ENCODE peak calls at places on chromosomes 6 and 20, in four cellular contexts. X, I, J and P are unnamed samples.

GRCh38 chr6:12353731-12354130 is 63.6 kb downstream of the EDN1 start:
- DNase-seq in X (no peak), I (no peak), J (no peak), P (no peak)

GRCh38 chr20:20466341-20466879 is 98.5 kb downstream of the INSM1 start:
- DNase-seq in X (no peak), I (no peak), J (no peak), P (peak)

GRCh38 chr20:38841570-38841969 is 36.1 kb downstream of the PPP1R16B start:
- DNase-seq in X (no peak), I (no peak), J (no peak), P (no peak)

GRCh38 chr6:17103715-17104114 is 1.9 kb downstream of the STMND1 start:
- DNase-seq in X (no peak), I (no peak), J (peak), P (no peak)

GRCh38 chr20:12201289-12201991 is 283.7 kb downstream of the BTBD3 start:
- DNase-seq in X (no peak), I (no peak), J (no peak), P (no peak)

GRCh38 chr6:158705386-158706126 is 55.7 kb downstream of the SYTL3 start:
- DNase-seq in X (no peak), I (no peak), J (no peak), P (no peak)

GRCh38 chr6:13924146-13924948 is 405 bp upstream of the RNF182 start:
- DNase-seq in X (peak), I (peak), J (no peak), P (no peak)

GRCh38 chr6:151900256-151900655 is 92.8 kb downstream of the ESR1 start:
- DNase-seq in X (no peak), I (no peak), J (no peak), P (no peak)

GRCh38 chr20:46011631-46012482 is 3.1 kb downstream of the MMP9 start:
- DNase-seq in X (no peak), I (no peak), J (peak), P (no peak)

GRCh38 chr6:55239099-55239498 is 64.8 kb downstream of the HCRTR2 start:
- DNase-seq in X (no peak), I (no peak), J (no peak), P (no peak)

GRCh38 chr6:14915888-14916832 is 329.7 kb upstream of the JARID2 start:
- DNase-seq in X (no peak), I (no peak), J (no peak), P (no peak)

GRCh38 chr6:43717822-43718221 is 30.2 kb upstream of the MRPS18A start:
- DNase-seq in X (no peak), I (no peak), J (no peak), P (no peak)

GRCh38 chr6:45302832-45303231 is 25.3 kb upstream of the RUNX2 start:
- DNase-seq in X (no peak), I (no peak), J (no peak), P (no peak)

GRCh38 chr6:8321671-8322404 is 113.5 kb downstream of the SLC35B3 start:
- DNase-seq in X (no peak), I (no peak), J (no peak), P (no peak)

GRCh38 chr6:138685257-138685656 is 88.3 kb upstream of the CCDC28A start:
- DNase-seq in X (no peak), I (no peak), J (no peak), P (no peak)

GRCh38 chr6:54718541-54719023 is 128.0 kb upstream of the FAM83B start:
- DNase-seq in X (no peak), I (no peak), J (no peak), P (no peak)

GRCh38 chr6:142112451-142113061 is 20.2 kb upstream of the GJE1 start:
- DNase-seq in X (peak), I (peak), J (peak), P (peak)

GRCh38 chr6:3294921-3295871 is 36.4 kb downstream of the PSMG4 start:
- DNase-seq in X (no peak), I (no peak), J (no peak), P (no peak)

GRCh38 chr6:111727041-111727440 is 121.4 kb upstream of the TRAF3IP2 start:
- DNase-seq in X (no peak), I (no peak), J (no peak), P (no peak)

GRCh38 chr20:41697861-41698559 is 79.8 kb upstream of the CHD6 start:
- DNase-seq in X (peak), I (peak), J (peak), P (no peak)

GRCh38 chr20:47117789-47118188 is 223.1 kb downstream of the EYA2 start:
- DNase-seq in X (no peak), I (no peak), J (no peak), P (no peak)

GRCh38 chr6:148530394-148530923 is 187.8 kb downstream of the SASH1 start:
- DNase-seq in X (no peak), I (peak), J (peak), P (no peak)

GRCh38 chr6:158475344-158476302 is 84.3 kb upstream of the TMEM181 start:
- DNase-seq in X (no peak), I (peak), J (no peak), P (peak)

GRCh38 chr6:148467926-148468325 is 125.3 kb downstream of the SASH1 start:
- DNase-seq in X (no peak), I (no peak), J (no peak), P (no peak)

GRCh38 chr20:44066645-44067606 is 120.1 kb downstream of the JPH2 start:
- DNase-seq in X (no peak), I (no peak), J (no peak), P (no peak)

GRCh38 chr6:47044418-47044817 is 2.3 kb upstream of the ADGRF1 start:
- DNase-seq in X (no peak), I (no peak), J (no peak), P (no peak)

GRCh38 chr6:57242505-57242904 is 20.4 kb upstream of the RAB23 start:
- DNase-seq in X (no peak), I (peak), J (no peak), P (no peak)

GRCh38 chr20:2767768-2768631 is 32.4 kb downstream of the CPXM1 start:
- DNase-seq in X (no peak), I (no peak), J (no peak), P (no peak)

GRCh38 chr6:10694302-10695085 is at the start of the genes C6orf52 and PAK1IP1:
- DNase-seq in X (peak), I (peak), J (peak), P (peak)

GRCh38 chr6:129073651-129074419 is 190.9 kb downstream of the LAMA2 start:
- DNase-seq in X (no peak), I (no peak), J (no peak), P (no peak)

GRCh38 chr20:20312562-20312961 is 55.3 kb upstream of the INSM1 start:
- DNase-seq in X (no peak), I (no peak), J (no peak), P (no peak)

GRCh38 chr20:53657732-53658131 is 64.1 kb upstream of the ZNF217 start:
- DNase-seq in X (no peak), I (no peak), J (no peak), P (no peak)